ENCODE peak calls at places on chromosomes 4 and X, in nine cellular contexts. B is ovary, E is AG04449, L is IMR-90, U is GM20000, G is transverse colon, W is fibroblast of lung, C is foreskin keratinocyte, I is PC-9. F is an unnamed sample.

GRCh38 chrX:153400146-153401132 is 711 bp downstream of the PNMA6E start:
- DNase-seq in B (no peak), E (no peak), L (no peak), U (peak), G (peak), W (no peak), C (peak), I (peak), F (no peak)

GRCh38 chr4:13441506-13441905 is 42.6 kb downstream of the RAB28 start:
- DNase-seq in B (no peak), E (no peak), L (no peak), U (no peak), G (no peak), W (no peak), C (no peak), I (no peak), F (no peak)

GRCh38 chr4:105092356-105092755 is 54.3 kb upstream of the TET2 start:
- DNase-seq in B (no peak), E (peak), L (peak), U (no peak), G (no peak), W (peak), C (peak), I (no peak), F (no peak)

GRCh38 chrX:129654652-129655546 is at the start of gene APLN:
- DNase-seq in B (peak), E (no peak), L (peak), U (peak), G (no peak), W (peak), C (no peak), I (peak), F (peak)

GRCh38 chrX:44433556-44433955 is 90.1 kb upstream of the EFHC2 start:
- DNase-seq in B (no peak), E (no peak), L (no peak), U (no peak), G (no peak), W (no peak), C (no peak), I (no peak), F (no peak)

GRCh38 chr4:7803992-7804758 is 135.5 kb downstream of the AFAP1 start:
- DNase-seq in B (peak), E (no peak), L (peak), U (peak), G (peak), W (peak), C (no peak), I (peak), F (peak)

GRCh38 chrX:107440187-107440586 is 9.3 kb upstream of the FRMPD3 start:
- DNase-seq in B (no peak), E (no peak), L (no peak), U (no peak), G (no peak), W (no peak), C (no peak), I (no peak), F (no peak)

GRCh38 chr4:174474457-174475075 is 47.7 kb downstream of the HPGD start:
- DNase-seq in B (no peak), E (no peak), L (no peak), U (no peak), G (no peak), W (no peak), C (no peak), I (no peak), F (no peak)

GRCh38 chrX:103733017-103733416 is 22.3 kb downstream of the TMEM31 start:
- DNase-seq in B (no peak), E (no peak), L (no peak), U (no peak), G (no peak), W (no peak), C (no peak), I (no peak), F (no peak)

GRCh38 chrX:108292053-108292452 is 146.2 kb downstream of the COL4A6 start:
- DNase-seq in B (no peak), E (no peak), L (no peak), U (no peak), G (no peak), W (no peak), C (no peak), I (no peak), F (no peak)

GRCh38 chr4:20832821-20833220 is 132.6 kb downstream of the PACRGL start:
- DNase-seq in B (no peak), E (no peak), L (peak), U (no peak), G (no peak), W (no peak), C (peak), I (no peak), F (no peak)

GRCh38 chr4:113447695-113448265 is 313.8 kb downstream of the CAMK2D start:
- DNase-seq in B (peak), E (no peak), L (no peak), U (no peak), G (no peak), W (peak), C (no peak), I (no peak), F (no peak)

GRCh38 chr4:108237693-108238092 is 69.0 kb upstream of the LEF1 start:
- DNase-seq in B (no peak), E (no peak), L (no peak), U (no peak), G (no peak), W (no peak), C (no peak), I (no peak), F (no peak)

GRCh38 chr4:169618286-169618685 is 2.1 kb upstream of the CLCN3 start:
- DNase-seq in B (no peak), E (no peak), L (peak), U (no peak), G (no peak), W (no peak), C (no peak), I (no peak), F (no peak)

GRCh38 chrX:17535229-17535628 is 160.2 kb downstream of the NHS start:
- DNase-seq in B (no peak), E (no peak), L (peak), U (peak), G (peak), W (peak), C (no peak), I (no peak), F (no peak)

GRCh38 chr4:178309890-178310289 is 867.7 kb upstream of the AGA start:
- DNase-seq in B (no peak), E (no peak), L (no peak), U (no peak), G (no peak), W (no peak), C (peak), I (no peak), F (no peak)

GRCh38 chr4:44237643-44238042 is 211.0 kb downstream of the KCTD8 start:
- DNase-seq in B (no peak), E (no peak), L (no peak), U (no peak), G (no peak), W (no peak), C (no peak), I (no peak), F (no peak)

GRCh38 chr4:167713756-167714155 is 378.6 kb upstream of the ANXA10 start:
- DNase-seq in B (no peak), E (peak), L (no peak), U (no peak), G (no peak), W (peak), C (peak), I (no peak), F (no peak)

GRCh38 chrX:51975360-51975759 is 81.9 kb downstream of the MAGED1 start:
- DNase-seq in B (no peak), E (no peak), L (no peak), U (no peak), G (no peak), W (no peak), C (no peak), I (no peak), F (no peak)

GRCh38 chrX:67104982-67105757 is 438.7 kb upstream of the AR start:
- DNase-seq in B (peak), E (no peak), L (no peak), U (no peak), G (no peak), W (no peak), C (no peak), I (no peak), F (no peak)

GRCh38 chr4:70651864-70652506 is 14.3 kb downstream of the JCHAIN start:
- DNase-seq in B (no peak), E (no peak), L (peak), U (peak), G (no peak), W (peak), C (peak), I (no peak), F (no peak)

GRCh38 chrX:67784712-67785111 is 240.9 kb downstream of the AR start:
- DNase-seq in B (no peak), E (no peak), L (no peak), U (no peak), G (no peak), W (no peak), C (no peak), I (no peak), F (no peak)

GRCh38 chrX:2751291-2751690 is 549 bp upstream of the XG start:
- DNase-seq in B (no peak), E (no peak), L (peak), U (no peak), G (no peak), W (no peak), C (peak), I (no peak), F (no peak)

GRCh38 chr4:25727711-25728493 is 72.3 kb downstream of the SLC34A2 start:
- DNase-seq in B (no peak), E (no peak), L (no peak), U (no peak), G (no peak), W (no peak), C (peak), I (no peak), F (no peak)

GRCh38 chr4:31089815-31090214 is 369.6 kb downstream of the PCDH7 start:
- DNase-seq in B (no peak), E (no peak), L (peak), U (no peak), G (no peak), W (peak), C (peak), I (peak), F (no peak)

GRCh38 chrX:130055103-130055502 is 55.2 kb downstream of the ELF4 start:
- DNase-seq in B (no peak), E (peak), L (peak), U (no peak), G (no peak), W (peak), C (no peak), I (no peak), F (no peak)

GRCh38 chrX:10089378-10089795 is 67.4 kb upstream of the CLCN4 start:
- DNase-seq in B (no peak), E (no peak), L (peak), U (no peak), G (no peak), W (no peak), C (no peak), I (peak), F (no peak)

GRCh38 chr4:86472377-86473019 is 112.6 kb upstream of the MAPK10 start:
- DNase-seq in B (no peak), E (no peak), L (no peak), U (no peak), G (no peak), W (no peak), C (no peak), I (no peak), F (no peak)

GRCh38 chr4:145326491-145326890 is 146.1 kb upstream of the OTUD4 start:
- DNase-seq in B (no peak), E (no peak), L (no peak), U (no peak), G (no peak), W (no peak), C (no peak), I (no peak), F (no peak)

GRCh38 chr4:168367065-168367464 is 48.5 kb upstream of the DDX60 start:
- DNase-seq in B (no peak), E (no peak), L (no peak), U (no peak), G (no peak), W (no peak), C (no peak), I (no peak), F (no peak)

GRCh38 chr4:125736057-125736456 is 421.3 kb downstream of the FAT4 start:
- DNase-seq in B (no peak), E (no peak), L (peak), U (no peak), G (no peak), W (peak), C (peak), I (peak), F (no peak)

GRCh38 chr4:77852892-77853495 is 9.6 kb upstream of the MRPL1 start:
- DNase-seq in B (no peak), E (no peak), L (no peak), U (peak), G (peak), W (no peak), C (no peak), I (no peak), F (no peak)

GRCh38 chrX:134520860-134521390 is 61.0 kb downstream of the HPRT1 start:
- DNase-seq in B (no peak), E (no peak), L (peak), U (peak), G (peak), W (peak), C (peak), I (peak), F (no peak)

GRCh38 chrX:40297949-40298539 is 200.3 kb upstream of the BCOR start:
- DNase-seq in B (no peak), E (no peak), L (no peak), U (no peak), G (no peak), W (no peak), C (no peak), I (no peak), F (no peak)

GRCh38 chrX:40300286-40300890 is 202.6 kb upstream of the BCOR start:
- DNase-seq in B (no peak), E (no peak), L (no peak), U (peak), G (no peak), W (no peak), C (no peak), I (no peak), F (no peak)

GRCh38 chrX:40299502-40300118 is 201.9 kb upstream of the BCOR start:
- DNase-seq in B (no peak), E (no peak), L (no peak), U (peak), G (no peak), W (no peak), C (no peak), I (no peak), F (no peak)

GRCh38 chrX:40298569-40298968 is 200.8 kb upstream of the BCOR start:
- DNase-seq in B (peak), E (no peak), L (no peak), U (no peak), G (no peak), W (no peak), C (no peak), I (no peak), F (no peak)

GRCh38 chrX:40299028-40299479 is 201.3 kb upstream of the BCOR start:
- DNase-seq in B (peak), E (no peak), L (no peak), U (no peak), G (no peak), W (peak), C (no peak), I (no peak), F (no peak)
- TF ChIP-seq CTCF in B (no peak), E (peak), L (peak), U (no peak), G (no peak), W (no peak), C (peak), I (no peak), F (no peak)

GRCh38 chr4:5708829-5709680 is 696 bp upstream of the EVC2 start:
- DNase-seq in B (no peak), E (no peak), L (no peak), U (no peak), G (no peak), W (peak), C (no peak), I (no peak), F (no peak)

GRCh38 chr4:5708171-5708828 is at the start of gene EVC2:
- DNase-seq in B (peak), E (no peak), L (peak), U (peak), G (peak), W (peak), C (peak), I (peak), F (peak)

GRCh38 chr4:5711479-5712184 is 631 bp downstream of the EVC start:
- DNase-seq in B (no peak), E (no peak), L (peak), U (peak), G (no peak), W (peak), C (peak), I (no peak), F (no peak)

GRCh38 chr4:5710962-5711478 is at the start of gene EVC:
- DNase-seq in B (peak), E (no peak), L (peak), U (peak), G (peak), W (peak), C (peak), I (peak), F (peak)

GRCh38 chr4:5710065-5710961 is 688 bp upstream of the EVC start:
- DNase-seq in B (no peak), E (no peak), L (peak), U (peak), G (no peak), W (peak), C (peak), I (no peak), F (no peak)
- TF ChIP-seq CTCF in B (no peak), E (peak), L (peak), U (no peak), G (peak), W (peak), C (peak), I (no peak), F (no peak)

GRCh38 chr4:52032005-52032404 is 6.1 kb downstream of the SGCB start:
- DNase-seq in B (no peak), E (no peak), L (no peak), U (no peak), G (no peak), W (no peak), C (no peak), I (no peak), F (no peak)

GRCh38 chr4:52035190-52035589 is 2.9 kb downstream of the SGCB start:
- DNase-seq in B (no peak), E (no peak), L (no peak), U (no peak), G (no peak), W (no peak), C (no peak), I (no peak), F (no peak)

GRCh38 chr4:52038109-52038912 is at the start of gene SGCB:
- DNase-seq in B (peak), E (no peak), L (peak), U (peak), G (peak), W (peak), C (no peak), I (peak), F (no peak)

GRCh38 chr4:52036875-52037274 is 1.2 kb downstream of the SGCB start:
- DNase-seq in B (no peak), E (no peak), L (no peak), U (no peak), G (no peak), W (no peak), C (no peak), I (no peak), F (no peak)

GRCh38 chr4:52037730-52038108 is 380 bp downstream of the SGCB start:
- DNase-seq in B (peak), E (no peak), L (peak), U (no peak), G (peak), W (peak), C (peak), I (no peak), F (no peak)
- TF ChIP-seq CTCF in B (no peak), E (no peak), L (no peak), U (no peak), G (no peak), W (no peak), C (no peak), I (no peak), F (no peak)

DNA sequence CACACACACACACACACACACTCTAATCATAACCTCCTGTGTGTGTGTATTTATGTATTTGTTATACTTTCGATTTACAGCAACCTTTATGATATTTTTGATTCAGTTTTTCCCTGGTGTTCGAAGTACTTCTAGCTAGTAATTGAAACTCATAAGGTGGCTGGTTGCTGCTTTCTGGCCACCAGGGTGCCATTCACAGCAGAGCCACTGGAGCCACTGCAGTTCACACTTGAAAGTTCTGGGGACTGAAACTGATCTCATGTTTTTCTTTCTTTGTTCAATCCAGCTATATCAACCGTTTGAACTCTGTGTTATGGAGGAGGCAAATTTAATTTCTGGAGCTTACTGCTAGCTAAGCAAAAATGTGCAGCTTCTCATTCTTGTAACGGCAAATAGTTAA is 419.4 kb downstream of the ADGRL3 start:
- DNase-seq in B (no peak), E (no peak), L (no peak), U (no peak), G (no peak), W (no peak), C (no peak), I (no peak), F (no peak)
- TF ChIP-seq CTCF in B (no peak), E (no peak), L (no peak), U (no peak), G (no peak), W (no peak), C (peak), I (no peak), F (no peak)

GRCh38 chrX:74377282-74377681 is 44.0 kb upstream of the SLC16A2 start:
- DNase-seq in B (no peak), E (no peak), L (no peak), U (no peak), G (no peak), W (no peak), C (no peak), I (no peak), F (no peak)
- TF ChIP-seq CTCF in B (no peak), E (no peak), L (no peak), U (no peak), G (no peak), W (no peak), C (no peak), I (no peak), F (no peak)

DNA sequence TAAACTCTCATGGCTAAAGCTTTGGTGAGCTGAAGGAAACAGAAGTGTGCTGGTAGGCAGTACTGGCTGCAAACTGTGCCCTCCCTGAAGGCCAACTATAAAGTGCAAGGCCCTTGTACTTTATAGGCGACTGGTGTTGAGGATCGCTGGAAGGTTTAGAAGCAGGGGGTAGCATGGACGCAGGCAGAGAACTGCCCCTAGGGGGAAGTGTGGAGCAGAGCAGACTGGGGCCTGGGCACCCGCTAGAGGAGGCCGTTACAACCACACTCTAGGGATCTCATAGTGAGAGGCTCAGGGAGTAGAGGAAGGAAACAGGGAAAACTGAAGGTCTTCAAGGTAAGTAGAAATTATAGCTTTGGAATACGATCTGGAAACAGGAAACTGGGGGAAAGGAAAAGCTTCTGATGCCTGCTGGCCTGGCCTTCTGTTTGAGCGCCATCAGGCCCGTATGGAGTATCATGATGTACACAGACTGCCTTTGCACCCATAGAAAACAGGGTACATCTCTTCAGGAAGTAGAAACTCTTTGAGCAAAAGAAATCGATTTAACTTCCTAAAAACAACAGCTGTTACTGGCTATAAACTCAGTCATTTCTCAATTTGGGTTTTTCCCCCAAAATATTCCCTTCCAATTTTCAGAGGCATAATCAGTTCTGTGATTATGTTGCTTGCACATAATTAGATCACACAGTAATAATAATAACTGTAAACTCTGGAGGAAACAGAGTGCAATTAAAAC is 23.9 kb upstream of the TMSB4X start:
- DNase-seq in B (no peak), E (no peak), L (no peak), U (no peak), G (peak), W (no peak), C (no peak), I (no peak), F (no peak)
- TF ChIP-seq CTCF in B (no peak), E (peak), L (peak), U (peak), G (peak), W (no peak), C (peak), I (no peak), F (no peak)

GRCh38 chr4:98838977-98839618 is 89.8 kb downstream of the EIF4E start:
- DNase-seq in B (no peak), E (no peak), L (peak), U (no peak), G (no peak), W (peak), C (no peak), I (no peak), F (no peak)
- TF ChIP-seq CTCF in B (no peak), E (no peak), L (no peak), U (no peak), G (no peak), W (no peak), C (no peak), I (no peak), F (no peak)